ENCODE peak calls at places on chromosomes 3 and 15, in four cellular contexts. Y, A, M and L are unnamed samples.
A peak's percentile ranks its signal among the peaks of the same experiment; 100 is the strongest.

GRCh38 chr3:22306454-22306853 is 555.4 kb upstream of the ZNF385D start:
- DNase-seq in Y (no peak), A (no peak), M (no peak), L (no peak)

GRCh38 chr3:140113983-140114923 is 179.3 kb downstream of the CLSTN2 start:
- DNase-seq in Y (no peak), A (no peak), M (peak; percentile 24), L (no peak)

GRCh38 chr3:120182613-120183524 is 88.6 kb upstream of the GSK3B start:
- DNase-seq in Y (no peak), A (no peak), M (no peak), L (peak; percentile 34)

GRCh38 chr3:139388961-139389551 is 391 bp downstream of the COPB2 start:
- DNase-seq in Y (no peak), A (no peak), M (peak; percentile 11), L (no peak)

GRCh38 chr15:55257933-55258332 is 31.7 kb downstream of the RAB27A start:
- DNase-seq in Y (no peak), A (no peak), M (no peak), L (no peak)

GRCh38 chr3:11206316-11206715 is 52.0 kb downstream of the HRH1 start:
- DNase-seq in Y (no peak), A (no peak), M (no peak), L (no peak)

GRCh38 chr3:147431746-147432145 is 22.6 kb downstream of the ZIC1 start:
- DNase-seq in Y (no peak), A (no peak), M (no peak), L (no peak)

GRCh38 chr15:24858737-24859601 is 95.8 kb upstream of the SNRPN start:
- DNase-seq in Y (no peak), A (no peak), M (no peak), L (no peak)

GRCh38 chr3:149610351-149611105 is 47.3 kb downstream of the WWTR1 start:
- DNase-seq in Y (no peak), A (no peak), M (no peak), L (no peak)

GRCh38 chr3:153439780-153440179 is 277.8 kb downstream of the RAP2B start:
- DNase-seq in Y (no peak), A (no peak), M (no peak), L (peak; percentile 10)

GRCh38 chr15:51550841-51551240 is 71.7 kb downstream of the DMXL2 start:
- DNase-seq in Y (no peak), A (no peak), M (no peak), L (no peak)

GRCh38 chr3:31968927-31969418 is 12.1 kb downstream of the OSBPL10 start:
- DNase-seq in Y (no peak), A (no peak), M (no peak), L (peak; percentile 74)
- TF ChIP-seq RFX5 in Y (no peak), A (no peak), M (no peak), L (no peak)

GRCh38 chr3:197880361-197881339 is 69.3 kb upstream of the RPL35A start:
- DNase-seq in Y (no peak), A (no peak), M (no peak), L (no peak)
- TF ChIP-seq RCOR1 in Y (no peak), A (no peak), M (no peak), L (no peak)

DNA sequence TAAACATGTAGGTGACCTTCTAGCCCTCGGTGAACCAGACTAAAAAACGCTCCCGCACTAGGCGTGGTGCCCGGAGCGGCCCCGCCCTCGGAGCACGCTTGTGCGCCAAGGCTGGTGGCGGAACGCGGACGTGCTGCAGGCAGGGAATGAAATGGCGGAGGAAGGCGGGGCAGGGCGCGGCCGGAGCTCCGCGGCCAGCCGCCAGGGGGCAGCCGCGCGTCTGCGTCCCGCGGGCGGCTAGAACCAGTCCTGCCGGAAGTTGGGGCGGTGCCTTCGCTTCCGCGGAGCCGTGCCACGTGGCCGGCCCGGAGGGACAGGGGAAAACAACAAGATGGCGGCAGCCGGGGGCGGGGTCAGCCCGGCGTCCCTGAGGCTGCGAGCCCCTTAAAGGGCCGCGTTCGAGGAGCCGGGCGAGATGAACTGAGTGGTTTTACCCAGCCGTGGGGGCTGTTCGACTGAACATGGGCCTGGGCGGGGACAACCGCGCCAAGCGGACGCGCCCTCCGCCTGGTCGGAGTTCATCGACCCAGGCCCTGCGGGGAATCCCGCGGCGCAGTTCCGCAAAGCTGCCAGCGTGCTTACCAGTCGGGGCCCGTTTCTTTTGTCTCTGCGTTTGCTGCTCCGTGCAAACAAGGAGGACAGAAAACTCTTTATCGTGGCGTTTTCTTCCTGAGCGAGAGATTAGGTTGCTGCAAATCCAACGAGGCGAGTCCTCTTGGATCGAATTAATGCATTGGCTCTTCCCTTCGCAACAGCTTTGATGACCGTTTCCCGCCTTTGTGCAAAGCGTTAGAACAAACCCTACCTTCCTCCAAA is 90.9 kb upstream of the CHD2 start:
- DNase-seq in Y (peak; percentile 95), A (peak; percentile 94), M (peak; percentile 94), L (peak; percentile 97)
- TF ChIP-seq EP300 in Y (peak; percentile 72), A (no peak), M (peak; percentile 20), L (peak; percentile 28)

GRCh38 chr3:109923431-109923830 is 586.1 kb upstream of the DPPA4 start:
- DNase-seq in Y (no peak), A (no peak), M (no peak), L (no peak)
- TF ChIP-seq RFX5 in Y (no peak), A (no peak), M (no peak), L (no peak)

DNA sequence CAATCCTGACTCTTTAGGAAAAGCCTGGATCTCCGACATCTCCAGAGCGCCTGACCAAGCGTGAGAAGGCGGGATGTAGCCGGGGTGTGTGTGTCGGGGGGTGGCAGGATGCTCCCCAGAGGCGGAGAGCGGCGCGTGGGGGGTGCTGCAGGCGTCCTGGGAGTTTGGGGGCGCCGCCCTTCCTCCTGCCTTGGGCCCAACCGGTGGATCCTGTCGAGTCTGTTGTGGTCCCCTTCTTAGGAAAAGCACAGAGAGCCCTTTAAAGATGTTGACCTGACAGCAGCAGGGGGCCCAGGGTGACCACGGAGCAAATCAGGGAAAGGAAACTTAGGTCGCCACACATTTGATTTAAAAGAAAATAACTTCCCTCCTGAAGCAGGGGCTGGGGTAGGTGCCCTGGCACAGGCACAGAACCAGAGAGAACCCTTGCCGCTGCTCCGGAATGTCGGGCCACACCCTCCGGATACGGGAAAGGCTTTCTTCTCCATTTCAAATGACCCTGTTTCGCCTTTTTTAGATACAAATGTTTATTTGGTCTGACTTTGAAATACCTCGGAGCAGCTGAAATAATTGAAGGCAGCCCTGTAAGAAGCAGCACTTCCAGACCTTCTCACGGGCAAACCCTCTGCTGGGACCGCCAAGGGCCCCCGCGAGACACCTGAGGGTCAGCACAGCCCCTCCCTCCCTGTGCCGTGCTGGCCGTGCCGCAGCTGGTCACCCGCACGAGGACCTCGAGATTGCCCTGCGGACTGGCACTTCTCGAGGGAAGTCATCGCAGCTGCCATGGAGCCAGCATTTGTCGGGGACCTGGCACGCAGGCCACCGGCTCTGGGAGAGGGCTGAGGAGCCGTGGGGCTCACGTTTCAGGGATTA is 102.9 kb upstream of the KLF13 start:
- DNase-seq in Y (no peak), A (no peak), M (no peak), L (no peak)
- TF ChIP-seq RCOR1 in Y (no peak), A (no peak), M (no peak), L (no peak)

DNA sequence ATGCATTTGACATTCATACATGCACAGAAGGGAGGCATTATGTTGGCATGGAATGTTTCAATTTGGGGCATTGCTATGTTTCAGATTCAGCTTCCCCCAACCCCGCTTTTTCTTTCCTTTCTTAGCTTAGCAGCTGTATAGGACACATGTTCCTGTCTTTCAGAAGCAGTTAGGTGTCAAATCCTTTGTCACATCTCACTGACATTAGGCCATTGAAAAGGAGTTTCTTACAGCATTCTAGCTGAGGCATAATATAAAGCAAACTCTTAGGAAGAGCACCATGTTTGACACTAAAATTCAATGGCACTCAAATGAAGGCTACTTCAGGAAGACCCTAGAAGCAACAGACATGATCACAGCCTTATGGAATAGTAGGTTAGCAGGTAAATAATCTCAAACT is 318.3 kb upstream of the ARPP21 start:
- DNase-seq in Y (no peak), A (no peak), M (no peak), L (no peak)
- TF ChIP-seq EP300 in Y (no peak), A (no peak), M (no peak), L (no peak)

DNA sequence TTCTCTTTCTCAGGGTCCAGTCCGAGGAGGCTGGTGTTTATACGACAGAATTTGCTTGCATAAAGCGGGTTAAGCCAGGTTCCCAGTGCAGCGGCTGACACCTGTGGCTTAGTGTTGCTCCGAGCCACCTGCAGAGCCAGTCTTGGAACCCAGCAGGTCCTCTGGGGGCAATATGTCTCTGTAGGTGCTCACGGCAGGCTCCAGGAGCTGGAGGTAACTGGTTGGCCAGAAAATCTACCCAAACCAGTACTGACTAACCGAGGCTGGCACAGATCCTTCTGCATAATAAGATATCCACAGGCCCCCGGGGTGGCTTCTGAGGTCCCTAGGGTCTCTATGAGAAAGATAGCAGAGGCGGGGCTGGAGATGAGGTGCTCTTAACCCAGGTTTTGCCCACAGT is 3.2 kb downstream of the MGLL start:
- DNase-seq in Y (no peak), A (no peak), M (no peak), L (no peak)
- TF ChIP-seq RFX5 in Y (no peak), A (no peak), M (no peak), L (no peak)